ENCODE peak calls at places on chromosomes 12 and 14, in six cellular contexts. W is foreskin fibroblast, T is fibroblast of pulmonary artery, P is body of pancreas, F is left ventricle myocardium inferior, M is dorsolateral prefrontal cortex. B is an unnamed sample.

GRCh38 chr12:50825372-50825838 is 17.3 kb upstream of the TMPRSS12 start:
- DNase-seq in W (peak; percentile 41), T (peak; percentile 90), P (peak; percentile 18), F (no peak), M (no peak), B (peak; percentile 88)

GRCh38 chr12:4037747-4038312 is 164.6 kb upstream of the PARP11 start:
- DNase-seq in W (no peak), T (peak; percentile 55), P (peak; percentile 78), F (no peak), M (no peak), B (peak; percentile 70)

GRCh38 chr14:35506461-35506860 is 27.5 kb upstream of the INSM2 start:
- DNase-seq in W (no peak), T (no peak), P (no peak), F (no peak), M (no peak), B (no peak)

GRCh38 chr12:42960087-42960527 is 370.6 kb upstream of the PRICKLE1 start:
- DNase-seq in W (no peak), T (no peak), P (no peak), F (no peak), M (no peak), B (no peak)

GRCh38 chr12:88552672-88553079 is 27.6 kb downstream of the KITLG start:
- DNase-seq in W (peak; percentile 29), T (peak; percentile 78), P (no peak), F (no peak), M (no peak), B (peak; percentile 88)

GRCh38 chr14:99560946-99561683 is 42.9 kb downstream of the CCDC85C start:
- DNase-seq in W (no peak), T (no peak), P (peak; percentile 86), F (peak; percentile 64), M (no peak), B (no peak)

GRCh38 chr12:104506691-104507401 is 50.1 kb downstream of the CHST11 start:
- DNase-seq in W (no peak), T (no peak), P (peak; percentile 55), F (peak; percentile 20), M (no peak), B (no peak)

GRCh38 chr14:90760591-90761316 is 55.5 kb downstream of the TTC7B start:
- DNase-seq in W (peak; percentile 22), T (peak; percentile 71), P (no peak), F (no peak), M (no peak), B (peak; percentile 59)

GRCh38 chr12:3728686-3729085 is 24.2 kb downstream of the CRACR2A start:
- DNase-seq in W (no peak), T (no peak), P (no peak), F (no peak), M (no peak), B (no peak)

GRCh38 chr14:54652188-54652889 is 85.4 kb downstream of the SAMD4A start:
- DNase-seq in W (peak; percentile 98), T (peak; percentile 99), P (peak; percentile 72), F (peak; percentile 84), M (no peak), B (peak; percentile 100)

GRCh38 chr12:115511305-115511704 is 766.2 kb downstream of the MED13L start:
- DNase-seq in W (no peak), T (no peak), P (no peak), F (no peak), M (no peak), B (no peak)

GRCh38 chr12:20420557-20420956 is 52.2 kb downstream of the PDE3A start:
- DNase-seq in W (no peak), T (no peak), P (no peak), F (no peak), M (no peak), B (peak; percentile 45)

GRCh38 chr14:88553886-88554457 is 835 bp downstream of the PTPN21 start:
- DNase-seq in W (no peak), T (peak; percentile 27), P (peak; percentile 40), F (no peak), M (no peak), B (peak; percentile 33)

GRCh38 chr12:67042697-67043131 is 226.4 kb upstream of the CAND1 start:
- DNase-seq in W (no peak), T (peak; percentile 6), P (no peak), F (no peak), M (no peak), B (peak; percentile 22)

GRCh38 chr14:105337966-105338365 is 23.4 kb downstream of the PACS2 start:
- DNase-seq in W (no peak), T (peak; percentile 56), P (no peak), F (peak; percentile 77), M (no peak), B (no peak)

GRCh38 chr12:68358532-68359485 is 26.6 kb upstream of the MDM1 start:
- DNase-seq in W (peak; percentile 64), T (peak; percentile 90), P (peak; percentile 67), F (no peak), M (peak; percentile 20), B (peak; percentile 91)

GRCh38 chr12:55682087-55682796 is 25.5 kb downstream of the ITGA7 start:
- DNase-seq in W (no peak), T (no peak), P (no peak), F (no peak), M (no peak), B (no peak)
- H3K4me3 ChIP-seq in W (peak overlapping the region; percentile 24), T (no peak overlapping the region), P (peak overlapping the region; percentile 3), F (peak overlapping the region; percentile 62), M (peak overlapping the region; percentile 27), B (no peak overlapping the region)

GRCh38 chr12:48105867-48106563 is at the start of gene SENP1:
- DNase-seq in W (peak; percentile 85), T (peak; percentile 89), P (peak; percentile 90), F (peak; percentile 90), M (peak; percentile 89), B (peak; percentile 86)
- TF ChIP-seq CTCF in W (peak; percentile 12), T (peak; percentile 9), P (no peak), F (peak; percentile 56), M (peak; percentile 50), B (peak; percentile 32)

DNA sequence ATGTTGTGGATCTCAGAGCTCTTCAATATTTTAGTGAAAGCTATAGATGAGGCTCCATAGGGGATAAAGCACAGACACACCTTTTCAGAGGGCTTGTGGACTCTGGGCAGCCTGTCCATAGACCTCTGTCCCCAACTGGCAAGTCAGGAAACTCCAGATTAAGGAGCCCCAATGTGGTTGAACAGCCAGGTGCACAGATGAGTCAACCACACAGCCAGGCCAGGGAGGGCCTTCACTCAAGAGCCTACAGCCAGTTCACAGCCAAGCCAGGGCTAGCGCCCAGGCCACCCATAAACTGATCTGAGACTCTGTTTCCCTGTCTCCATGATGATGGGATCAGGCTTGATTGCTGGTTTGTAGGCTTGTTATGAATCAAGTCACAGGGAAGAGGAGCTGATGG is 1.0 kb upstream of the BDKRB2 start:
- DNase-seq in W (no peak), T (no peak), P (peak; percentile 36), F (no peak), M (no peak), B (no peak)
- H3K4me3 ChIP-seq in W (no peak overlapping the region), T (no peak overlapping the region), P (no peak overlapping the region), F (no peak overlapping the region), M (no peak overlapping the region), B (no peak overlapping the region)

DNA sequence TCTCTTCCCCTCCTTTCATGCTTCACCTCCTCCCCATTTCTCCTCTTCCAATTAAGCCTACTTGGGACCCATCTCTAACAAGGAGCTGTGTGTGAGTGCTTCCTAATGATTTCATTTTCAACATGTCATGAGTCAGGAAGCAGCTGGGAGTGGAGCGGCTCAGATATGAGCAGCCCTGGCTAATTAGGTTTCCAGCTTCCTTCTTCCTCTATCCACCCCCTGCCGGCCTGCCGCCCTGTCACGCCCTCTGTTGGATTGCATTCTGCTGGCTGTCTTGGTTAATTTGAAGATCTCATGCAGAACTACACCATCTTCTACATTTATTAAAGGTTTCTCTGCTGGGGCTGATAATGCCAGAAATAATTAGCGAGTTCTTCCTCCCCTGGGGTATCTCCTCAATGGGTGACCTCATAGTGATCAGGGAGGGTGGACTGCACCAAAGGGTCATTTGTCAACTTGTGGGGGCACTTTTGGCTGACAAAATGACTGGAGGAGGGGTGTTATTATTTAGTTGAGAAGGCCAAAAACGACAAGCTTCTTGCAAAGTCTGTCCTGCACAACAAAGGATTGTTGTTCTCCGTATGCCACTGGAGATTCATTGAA is 300.9 kb upstream of the SRRM4 start:
- DNase-seq in W (no peak), T (no peak), P (peak; percentile 21), F (peak; percentile 37), M (no peak), B (no peak)
- TF ChIP-seq CTCF in W (no peak), T (no peak), P (no peak), F (peak; percentile 13), M (no peak), B (no peak)